ENCODE peak calls at places on chromosomes 6 and 20, in nine cellular contexts. One of them, this sample, is unnamed.

GRCh38 chr6:154962751-154963150 is 32.4 kb upstream of the TIAM2 start:
- DNase-seq in IMR-90: peak; percentile 89
- DNase-seq in heart left ventricle: no peak
- DNase-seq in brain microvascular endothelial cell: peak; percentile 73
- DNase-seq in GM12878: no peak
- DNase-seq in aorta: no peak
- DNase-seq in fibroblast of lung: peak; percentile 96
- DNase-seq in CD8-positive, alpha-beta memory T cell: no peak
- DNase-seq in epithelial cell of esophagus: peak; percentile 73
- DNase-seq in this sample: no peak

GRCh38 chr20:6887966-6888365 is 120.5 kb downstream of the BMP2 start:
- DNase-seq in IMR-90: no peak
- DNase-seq in heart left ventricle: no peak
- DNase-seq in brain microvascular endothelial cell: no peak
- DNase-seq in GM12878: no peak
- DNase-seq in aorta: no peak
- DNase-seq in fibroblast of lung: no peak
- DNase-seq in CD8-positive, alpha-beta memory T cell: no peak
- DNase-seq in epithelial cell of esophagus: no peak
- DNase-seq in this sample: no peak

GRCh38 chr20:34993941-34994508 is 38.4 kb downstream of the MYH7B start:
- DNase-seq in IMR-90: no peak
- DNase-seq in heart left ventricle: peak; percentile 57
- DNase-seq in brain microvascular endothelial cell: no peak
- DNase-seq in GM12878: no peak
- DNase-seq in aorta: peak; percentile 67
- DNase-seq in fibroblast of lung: no peak
- DNase-seq in CD8-positive, alpha-beta memory T cell: no peak
- DNase-seq in epithelial cell of esophagus: no peak
- DNase-seq in this sample: no peak

GRCh38 chr6:154638369-154638768 is 94.8 kb upstream of the SCAF8 start:
- DNase-seq in IMR-90: peak; percentile 33
- DNase-seq in heart left ventricle: no peak
- DNase-seq in brain microvascular endothelial cell: peak; percentile 41
- DNase-seq in GM12878: no peak
- DNase-seq in aorta: no peak
- DNase-seq in fibroblast of lung: peak; percentile 85
- DNase-seq in CD8-positive, alpha-beta memory T cell: no peak
- DNase-seq in epithelial cell of esophagus: no peak
- DNase-seq in this sample: no peak

GRCh38 chr20:49368596-49368995 is 90.7 kb upstream of the ZNFX1 start:
- DNase-seq in IMR-90: no peak
- DNase-seq in heart left ventricle: no peak
- DNase-seq in brain microvascular endothelial cell: no peak
- DNase-seq in GM12878: no peak
- DNase-seq in aorta: no peak
- DNase-seq in fibroblast of lung: no peak
- DNase-seq in CD8-positive, alpha-beta memory T cell: no peak
- DNase-seq in epithelial cell of esophagus: no peak
- DNase-seq in this sample: no peak

GRCh38 chr20:15594296-15594695 is 979.0 kb downstream of the KIF16B start:
- DNase-seq in IMR-90: no peak
- DNase-seq in heart left ventricle: no peak
- DNase-seq in brain microvascular endothelial cell: no peak
- DNase-seq in GM12878: no peak
- DNase-seq in aorta: no peak
- DNase-seq in fibroblast of lung: no peak
- DNase-seq in CD8-positive, alpha-beta memory T cell: no peak
- DNase-seq in epithelial cell of esophagus: peak; percentile 6
- DNase-seq in this sample: no peak

GRCh38 chr6:29887330-29887818 is 55.0 kb upstream of the HLA-A start:
- DNase-seq in IMR-90: peak; percentile 11
- DNase-seq in heart left ventricle: no peak
- DNase-seq in brain microvascular endothelial cell: no peak
- DNase-seq in GM12878: no peak
- DNase-seq in aorta: peak; percentile 83
- DNase-seq in fibroblast of lung: peak; percentile 13
- DNase-seq in CD8-positive, alpha-beta memory T cell: peak; percentile 49
- DNase-seq in epithelial cell of esophagus: peak; percentile 33
- DNase-seq in this sample: peak; percentile 62

GRCh38 chr6:82711105-82711829 is 347.6 kb downstream of the TPBG start:
- DNase-seq in IMR-90: no peak
- DNase-seq in heart left ventricle: no peak
- DNase-seq in brain microvascular endothelial cell: no peak
- DNase-seq in GM12878: no peak
- DNase-seq in aorta: no peak
- DNase-seq in fibroblast of lung: peak; percentile 21
- DNase-seq in CD8-positive, alpha-beta memory T cell: no peak
- DNase-seq in epithelial cell of esophagus: no peak
- DNase-seq in this sample: no peak

GRCh38 chr6:75280131-75280855 is 4.3 kb downstream of the TMEM30A start:
- DNase-seq in IMR-90: peak; percentile 45
- DNase-seq in heart left ventricle: no peak
- DNase-seq in brain microvascular endothelial cell: no peak
- DNase-seq in GM12878: no peak
- DNase-seq in aorta: no peak
- DNase-seq in fibroblast of lung: peak; percentile 50
- DNase-seq in CD8-positive, alpha-beta memory T cell: no peak
- DNase-seq in epithelial cell of esophagus: no peak
- DNase-seq in this sample: no peak

GRCh38 chr20:21173496-21174025 is 47.7 kb downstream of the KIZ start:
- DNase-seq in IMR-90: peak; percentile 15
- DNase-seq in heart left ventricle: no peak
- DNase-seq in brain microvascular endothelial cell: no peak
- DNase-seq in GM12878: no peak
- DNase-seq in aorta: no peak
- DNase-seq in fibroblast of lung: peak; percentile 37
- DNase-seq in CD8-positive, alpha-beta memory T cell: no peak
- DNase-seq in epithelial cell of esophagus: no peak
- DNase-seq in this sample: no peak

GRCh38 chr20:31751126-31751525 is 12.0 kb downstream of the TPX2 start:
- DNase-seq in IMR-90: peak; percentile 97
- DNase-seq in heart left ventricle: no peak
- DNase-seq in brain microvascular endothelial cell: peak; percentile 79
- DNase-seq in GM12878: no peak
- DNase-seq in aorta: no peak
- DNase-seq in fibroblast of lung: peak; percentile 92
- DNase-seq in CD8-positive, alpha-beta memory T cell: no peak
- DNase-seq in epithelial cell of esophagus: no peak
- DNase-seq in this sample: no peak

GRCh38 chr20:325889-326644 is 715 bp downstream of the SOX12 start:
- DNase-seq in IMR-90: peak; percentile 67
- DNase-seq in heart left ventricle: peak; percentile 83
- DNase-seq in brain microvascular endothelial cell: peak; percentile 58
- DNase-seq in GM12878: no peak
- DNase-seq in aorta: peak; percentile 92
- DNase-seq in fibroblast of lung: peak; percentile 69
- DNase-seq in CD8-positive, alpha-beta memory T cell: peak; percentile 39
- DNase-seq in epithelial cell of esophagus: peak; percentile 69
- DNase-seq in this sample: peak; percentile 46

GRCh38 chr6:82705579-82705978 is 342.0 kb downstream of the TPBG start:
- DNase-seq in IMR-90: no peak
- DNase-seq in heart left ventricle: no peak
- DNase-seq in brain microvascular endothelial cell: no peak
- DNase-seq in GM12878: no peak
- DNase-seq in aorta: no peak
- DNase-seq in fibroblast of lung: no peak
- DNase-seq in CD8-positive, alpha-beta memory T cell: no peak
- DNase-seq in epithelial cell of esophagus: no peak
- DNase-seq in this sample: no peak

GRCh38 chr20:25059487-25059820 is 1.5 kb upstream of the ACSS1 start:
- DNase-seq in IMR-90: no peak
- DNase-seq in heart left ventricle: no peak
- DNase-seq in brain microvascular endothelial cell: no peak
- DNase-seq in GM12878: no peak
- DNase-seq in aorta: no peak
- DNase-seq in fibroblast of lung: no peak
- DNase-seq in CD8-positive, alpha-beta memory T cell: no peak
- DNase-seq in epithelial cell of esophagus: no peak
- DNase-seq in this sample: no peak

GRCh38 chr6:56933650-56934049 is 21.3 kb upstream of the BEND6 start:
- DNase-seq in IMR-90: no peak
- DNase-seq in heart left ventricle: no peak
- DNase-seq in brain microvascular endothelial cell: no peak
- DNase-seq in GM12878: no peak
- DNase-seq in aorta: no peak
- DNase-seq in fibroblast of lung: peak; percentile 54
- DNase-seq in CD8-positive, alpha-beta memory T cell: no peak
- DNase-seq in epithelial cell of esophagus: no peak
- DNase-seq in this sample: no peak

GRCh38 chr6:36699290-36699689 is 1.7 kb downstream of the RAB44 start:
- DNase-seq in IMR-90: no peak
- DNase-seq in heart left ventricle: no peak
- DNase-seq in brain microvascular endothelial cell: no peak
- DNase-seq in GM12878: no peak
- DNase-seq in aorta: peak; percentile 49
- DNase-seq in fibroblast of lung: no peak
- DNase-seq in CD8-positive, alpha-beta memory T cell: no peak
- DNase-seq in epithelial cell of esophagus: no peak
- DNase-seq in this sample: no peak

DNA sequence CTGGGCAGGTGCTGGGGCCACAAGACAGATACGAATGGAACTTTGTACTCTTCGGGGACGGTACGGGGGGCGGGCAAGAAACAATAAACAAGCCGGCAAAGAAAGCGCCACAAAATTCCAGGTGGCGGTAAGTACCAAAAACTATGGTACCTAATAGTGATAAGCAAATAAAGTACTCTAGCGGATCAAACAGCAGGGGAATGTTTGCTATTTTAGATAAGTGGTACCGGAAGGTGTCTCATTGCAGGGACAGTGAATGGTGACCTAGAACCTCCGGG is 15.1 kb upstream of the RIPK1 start:
- DNase-seq in IMR-90: no peak
- DNase-seq in heart left ventricle: no peak
- DNase-seq in brain microvascular endothelial cell: no peak
- DNase-seq in GM12878: no peak
- DNase-seq in aorta: no peak
- DNase-seq in fibroblast of lung: no peak
- DNase-seq in CD8-positive, alpha-beta memory T cell: no peak
- DNase-seq in epithelial cell of esophagus: no peak
- DNase-seq in this sample: no peak
- H3K4me3 ChIP-seq in IMR-90: no peak overlapping the region
- H3K4me3 ChIP-seq in heart left ventricle: peak overlapping the region; percentile 14
- H3K4me3 ChIP-seq in brain microvascular endothelial cell: peak overlapping the region; percentile 54
- H3K4me3 ChIP-seq in GM12878: peak overlapping the region; percentile 53
- H3K4me3 ChIP-seq in aorta: no peak overlapping the region
- H3K4me3 ChIP-seq in fibroblast of lung: peak overlapping the region; percentile 9
- H3K4me3 ChIP-seq in CD8-positive, alpha-beta memory T cell: peak overlapping the region; percentile 59
- H3K4me3 ChIP-seq in epithelial cell of esophagus: peak overlapping the region; percentile 43
- H3K4me3 ChIP-seq in this sample: peak overlapping the region; percentile 61

GRCh38 chr6:52499681-52500239 is 77.1 kb downstream of the TRAM2 start:
- DNase-seq in IMR-90: no peak
- DNase-seq in heart left ventricle: no peak
- DNase-seq in brain microvascular endothelial cell: no peak
- DNase-seq in GM12878: no peak
- DNase-seq in aorta: no peak
- DNase-seq in fibroblast of lung: no peak
- DNase-seq in CD8-positive, alpha-beta memory T cell: no peak
- DNase-seq in epithelial cell of esophagus: no peak
- DNase-seq in this sample: no peak
- H3K4me3 ChIP-seq in IMR-90: no peak overlapping the region
- H3K4me3 ChIP-seq in heart left ventricle: no peak overlapping the region
- H3K4me3 ChIP-seq in brain microvascular endothelial cell: no peak overlapping the region
- H3K4me3 ChIP-seq in GM12878: no peak overlapping the region
- H3K4me3 ChIP-seq in aorta: no peak overlapping the region
- H3K4me3 ChIP-seq in fibroblast of lung: no peak overlapping the region
- H3K4me3 ChIP-seq in CD8-positive, alpha-beta memory T cell: no peak overlapping the region
- H3K4me3 ChIP-seq in epithelial cell of esophagus: no peak overlapping the region
- H3K4me3 ChIP-seq in this sample: no peak overlapping the region

GRCh38 chr6:17962436-17963031 is 24.9 kb downstream of the KIF13A start:
- DNase-seq in IMR-90: peak; percentile 96
- DNase-seq in heart left ventricle: peak; percentile 78
- DNase-seq in brain microvascular endothelial cell: peak; percentile 96
- DNase-seq in GM12878: no peak
- DNase-seq in aorta: no peak
- DNase-seq in fibroblast of lung: peak; percentile 99
- DNase-seq in CD8-positive, alpha-beta memory T cell: no peak
- DNase-seq in epithelial cell of esophagus: peak; percentile 56
- DNase-seq in this sample: no peak
- H3K4me3 ChIP-seq in IMR-90: no peak overlapping the region
- H3K4me3 ChIP-seq in heart left ventricle: no peak overlapping the region
- H3K4me3 ChIP-seq in brain microvascular endothelial cell: peak overlapping the region; percentile 1
- H3K4me3 ChIP-seq in GM12878: no peak overlapping the region
- H3K4me3 ChIP-seq in aorta: no peak overlapping the region
- H3K4me3 ChIP-seq in fibroblast of lung: no peak overlapping the region
- H3K4me3 ChIP-seq in CD8-positive, alpha-beta memory T cell: no peak overlapping the region
- H3K4me3 ChIP-seq in epithelial cell of esophagus: no peak overlapping the region
- H3K4me3 ChIP-seq in this sample: no peak overlapping the region

GRCh38 chr6:44238687-44239350 is 8.1 kb upstream of the HSP90AB1 start:
- DNase-seq in IMR-90: no peak
- DNase-seq in heart left ventricle: no peak
- DNase-seq in brain microvascular endothelial cell: no peak
- DNase-seq in GM12878: no peak
- DNase-seq in aorta: peak; percentile 35
- DNase-seq in fibroblast of lung: no peak
- DNase-seq in CD8-positive, alpha-beta memory T cell: no peak
- DNase-seq in epithelial cell of esophagus: peak; percentile 63
- DNase-seq in this sample: no peak

GRCh38 chr6:44235269-44235668 is 11.6 kb upstream of the HSP90AB1 start:
- DNase-seq in IMR-90: no peak
- DNase-seq in heart left ventricle: no peak
- DNase-seq in brain microvascular endothelial cell: no peak
- DNase-seq in GM12878: no peak
- DNase-seq in aorta: peak; percentile 19
- DNase-seq in fibroblast of lung: peak; percentile 17
- DNase-seq in CD8-positive, alpha-beta memory T cell: no peak
- DNase-seq in epithelial cell of esophagus: no peak
- DNase-seq in this sample: no peak

GRCh38 chr6:44235891-44236516 is 10.9 kb upstream of the HSP90AB1 start:
- DNase-seq in IMR-90: no peak
- DNase-seq in heart left ventricle: no peak
- DNase-seq in brain microvascular endothelial cell: no peak
- DNase-seq in GM12878: no peak
- DNase-seq in aorta: peak; percentile 47
- DNase-seq in fibroblast of lung: no peak
- DNase-seq in CD8-positive, alpha-beta memory T cell: no peak
- DNase-seq in epithelial cell of esophagus: no peak
- DNase-seq in this sample: no peak

GRCh38 chr6:44237021-44237812 is 9.7 kb upstream of the HSP90AB1 start:
- DNase-seq in IMR-90: peak; percentile 97
- DNase-seq in heart left ventricle: peak; percentile 91
- DNase-seq in brain microvascular endothelial cell: peak; percentile 94
- DNase-seq in GM12878: no peak
- DNase-seq in aorta: peak; percentile 97
- DNase-seq in fibroblast of lung: peak; percentile 96
- DNase-seq in CD8-positive, alpha-beta memory T cell: no peak
- DNase-seq in epithelial cell of esophagus: peak; percentile 98
- DNase-seq in this sample: no peak

DNA sequence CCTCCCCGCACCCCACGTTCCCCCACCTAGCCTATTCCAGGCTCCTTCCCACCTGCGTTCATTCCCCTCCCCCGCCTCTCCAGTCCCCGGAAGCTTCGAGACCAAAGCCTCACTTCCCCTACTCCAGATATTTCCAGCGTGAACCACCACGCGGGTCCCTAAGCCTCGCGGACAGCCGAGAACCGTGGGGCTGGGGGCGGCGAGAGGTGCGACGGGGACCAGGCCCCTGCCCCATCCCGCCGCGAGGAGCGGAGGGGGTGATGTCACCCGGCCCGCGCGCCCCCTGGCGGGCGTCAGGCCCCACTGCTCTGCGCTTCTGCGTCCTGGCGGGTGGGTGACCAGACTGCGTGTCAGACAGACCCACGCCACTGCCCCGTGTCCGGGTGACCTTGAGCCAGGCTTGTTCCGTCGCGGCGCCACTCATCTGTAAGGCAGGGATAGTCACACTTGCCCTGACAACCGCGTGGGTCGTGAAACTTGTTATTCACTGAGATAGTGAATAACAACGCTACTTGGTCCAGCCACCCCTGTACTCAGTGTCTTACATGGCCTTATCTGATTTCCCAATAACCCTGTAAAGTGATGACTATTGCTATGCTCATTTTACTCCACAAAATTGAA is 9.0 kb upstream of the HSP90AB1 start:
- DNase-seq in IMR-90: peak; percentile 56
- DNase-seq in heart left ventricle: peak; percentile 91
- DNase-seq in brain microvascular endothelial cell: peak; percentile 62
- DNase-seq in GM12878: no peak
- DNase-seq in aorta: peak; percentile 95
- DNase-seq in fibroblast of lung: peak; percentile 58
- DNase-seq in CD8-positive, alpha-beta memory T cell: peak; percentile 76
- DNase-seq in epithelial cell of esophagus: peak; percentile 62
- DNase-seq in this sample: peak; percentile 85
- H3K4me3 ChIP-seq in IMR-90: peak overlapping the region; percentile 58
- H3K4me3 ChIP-seq in heart left ventricle: peak overlapping the region; percentile 47
- H3K4me3 ChIP-seq in brain microvascular endothelial cell: peak overlapping the region; percentile 63
- H3K4me3 ChIP-seq in GM12878: peak overlapping the region; percentile 54
- H3K4me3 ChIP-seq in aorta: peak overlapping the region; percentile 21
- H3K4me3 ChIP-seq in fibroblast of lung: peak overlapping the region; percentile 52
- H3K4me3 ChIP-seq in CD8-positive, alpha-beta memory T cell: peak overlapping the region; percentile 77
- H3K4me3 ChIP-seq in epithelial cell of esophagus: peak overlapping the region; percentile 63
- H3K4me3 ChIP-seq in this sample: peak overlapping the region; percentile 95

This sample was measured in CD4-positive, alpha-beta memory T cell.